ENCODE peak calls at places on chromosomes 3 and 15, in four cellular contexts. X is GM12878, H is WTC11, J is K562. A is an unnamed sample.
A peak's percentile ranks its signal among the peaks of the same experiment; 100 is the strongest.

GRCh38 chr15:60994842-60995495 is 234.1 kb downstream of the RORA start:
- DNase-seq in H (no peak), J (no peak), X (no peak), A (no peak)

GRCh38 chr3:122674339-122674738 is 6.3 kb upstream of the PARP14 start:
- DNase-seq in X (no peak), J (no peak), H (no peak), A (no peak)

GRCh38 chr15:79450648-79451047 is 18.5 kb downstream of the MINAR1 start:
- DNase-seq in H (no peak), X (no peak), J (peak; percentile 14), A (peak; percentile 5)

GRCh38 chr3:182259579-182259978 is 533.7 kb upstream of the ATP11B start:
- DNase-seq in X (no peak), J (no peak), H (peak; percentile 57), A (no peak)

GRCh38 chr3:41075958-41076357 is 123.3 kb upstream of the CTNNB1 start:
- DNase-seq in H (no peak), J (no peak), X (no peak), A (peak; percentile 14)

GRCh38 chr15:58235961-58236360 is 97.8 kb downstream of the AQP9 start:
- DNase-seq in H (no peak), J (no peak), X (no peak), A (no peak)

GRCh38 chr15:31366169-31366734 is 39.6 kb downstream of the KLF13 start:
- DNase-seq in X (no peak), H (no peak), J (peak; percentile 20), A (no peak)

GRCh38 chr15:70741107-70741511 is 22.2 kb downstream of the UACA start:
- DNase-seq in H (no peak), J (no peak), X (no peak), A (peak; percentile 55)

GRCh38 chr15:99721104-99721778 is 12.0 kb downstream of the LYSMD4 start:
- DNase-seq in H (no peak), X (no peak), J (no peak), A (peak; percentile 17)

GRCh38 chr3:114086356-114086755 is 29.8 kb downstream of the QTRT2 start:
- DNase-seq in J (no peak), X (no peak), H (no peak), A (no peak)

GRCh38 chr3:171415070-171415469 is 45.1 kb downstream of the TNIK start:
- DNase-seq in H (no peak), J (no peak), X (no peak), A (no peak)

GRCh38 chr15:101613130-101614000 is 38.8 kb downstream of the TM2D3 start:
- DNase-seq in J (no peak), X (no peak), H (no peak), A (peak; percentile 65)

GRCh38 chr3:71056327-71056726 is 527.2 kb downstream of the FOXP1 start:
- DNase-seq in X (no peak), J (no peak), H (no peak), A (no peak)

GRCh38 chr3:128787256-128788253 is 61.6 kb downstream of the RAB7A start:
- DNase-seq in J (peak; percentile 35), H (peak; percentile 50), X (no peak), A (peak; percentile 12)

DNA sequence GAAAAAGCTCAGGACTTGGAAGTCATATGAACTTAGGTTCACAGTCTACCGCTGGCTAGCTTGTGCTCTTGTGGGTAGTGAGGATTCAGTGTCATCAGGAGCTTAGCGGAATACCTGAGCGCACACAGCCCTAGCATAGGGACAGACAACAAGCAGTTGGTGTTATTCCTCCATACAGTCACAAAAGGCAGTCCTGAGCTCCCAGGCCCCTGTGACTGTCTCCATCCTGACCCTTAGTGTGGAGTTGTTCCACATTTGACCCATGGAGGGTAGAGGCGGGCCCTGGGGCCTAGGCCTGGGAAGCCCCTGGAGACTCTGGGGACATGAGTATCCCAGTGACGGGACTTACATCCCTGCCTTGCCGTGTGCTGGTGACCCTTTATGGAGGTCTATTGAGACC is 131.5 kb upstream of the PLXNA1 start:
- DNase-seq in X (no peak), H (no peak), J (no peak), A (peak; percentile 21)
- TF ChIP-seq TCF7 in X (no peak), H (no peak), J (no peak), A (no peak)

GRCh38 chr3:66615643-66616301 is 115.0 kb upstream of the LRIG1 start:
- DNase-seq in J (no peak), X (no peak), H (no peak), A (no peak)
- TF ChIP-seq TCF7 in J (no peak), X (no peak), H (no peak), A (no peak)

GRCh38 chr3:132695422-132695821 is 26.8 kb downstream of the NPHP3 start:
- DNase-seq in X (no peak), J (no peak), H (no peak), A (no peak)

GRCh38 chr3:132690040-132690439 is 29.9 kb downstream of the UBA5 start:
- DNase-seq in H (no peak), J (no peak), X (no peak), A (no peak)

DNA sequence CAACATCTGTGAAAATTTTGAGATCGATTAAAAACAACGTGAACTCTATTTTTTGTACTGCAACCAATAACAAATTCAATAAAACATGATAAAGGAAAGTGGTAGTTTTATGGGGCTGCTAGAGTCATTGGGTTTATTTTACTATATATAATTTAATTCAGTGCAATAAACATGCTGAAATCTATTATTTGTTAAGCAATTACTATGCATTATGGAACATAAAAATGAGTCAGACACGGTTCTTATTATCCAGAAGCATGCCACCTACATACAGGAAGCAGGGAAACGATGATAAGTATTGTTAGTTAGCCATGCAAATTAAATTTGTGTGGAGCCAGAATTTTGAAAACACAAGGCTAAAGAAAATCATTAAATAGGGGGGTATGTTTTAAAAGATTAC is 27.2 kb downstream of the NPHP3 start:
- DNase-seq in J (no peak), H (no peak), X (no peak), A (no peak)
- TF ChIP-seq TCF7 in J (no peak), H (no peak), X (no peak), A (no peak)

GRCh38 chr3:16130066-16130465 is 44.4 kb upstream of the GALNT15 start:
- DNase-seq in J (no peak), X (no peak), H (no peak), A (peak; percentile 68)
- TF ChIP-seq TCF7 in J (no peak), X (no peak), H (no peak), A (no peak)

DNA sequence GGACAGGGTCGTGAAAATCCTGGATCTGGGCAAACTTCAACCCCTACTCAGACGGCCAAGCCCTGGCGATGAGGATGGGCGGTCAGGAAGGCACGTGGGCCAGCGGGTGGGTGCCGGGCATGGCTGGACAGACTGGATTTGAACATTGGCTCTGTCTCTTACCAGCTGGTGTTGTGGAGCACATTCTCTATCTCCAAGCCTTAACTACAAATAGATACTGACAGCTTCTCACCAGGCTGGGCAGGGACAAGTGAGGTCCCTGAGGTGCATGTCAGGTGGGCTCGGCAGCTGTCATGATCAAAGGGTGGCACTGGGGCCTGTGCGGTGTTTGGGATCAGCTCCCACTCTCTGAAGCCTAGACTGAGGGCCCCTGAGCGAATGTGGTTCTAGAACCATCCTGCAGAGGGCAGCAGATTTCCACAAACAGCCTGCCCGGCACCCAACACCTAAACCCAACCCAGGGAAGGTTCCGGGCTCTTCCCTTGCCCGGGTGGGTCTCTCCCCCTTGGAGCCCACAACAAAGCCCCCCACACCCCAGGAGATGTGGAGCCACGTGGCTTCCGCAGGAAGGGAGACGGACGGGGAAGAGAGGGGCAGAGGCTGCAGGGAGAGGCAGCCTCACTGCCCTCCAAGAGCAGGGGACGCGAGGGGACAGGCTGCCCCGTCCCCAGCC is 58.4 kb downstream of the RGMA start:
- DNase-seq in H (peak; percentile 84), X (peak; percentile 7), J (peak; percentile 81), A (peak; percentile 50)
- TF ChIP-seq TCF7 in H (no peak), X (no peak), J (no peak), A (no peak)

DNA sequence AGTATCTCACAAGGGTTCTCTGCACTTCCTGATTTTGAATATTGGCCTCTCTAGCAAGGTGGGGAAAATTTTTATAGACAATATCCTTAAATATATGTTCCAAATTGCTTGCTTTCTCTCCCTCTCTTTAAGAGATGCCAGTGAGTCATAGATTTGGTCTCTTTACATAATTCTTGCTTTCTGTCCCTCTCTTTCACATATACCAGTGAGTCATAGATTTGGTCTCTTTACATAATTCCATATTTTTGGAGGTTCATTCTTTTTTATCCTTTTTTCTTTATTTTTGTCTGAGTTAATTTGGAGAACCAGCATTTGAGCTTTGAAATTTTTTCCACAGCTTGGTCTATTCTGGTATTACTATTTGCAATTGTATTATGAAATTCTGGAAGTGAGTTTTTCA is 77.7 kb upstream of the NUDT16 start:
- DNase-seq in J (no peak), H (no peak), X (no peak), A (no peak)
- TF ChIP-seq TCF7 in J (no peak), H (no peak), X (no peak), A (no peak)

GRCh38 chr15:40118473-40118872 is 9.8 kb upstream of the BMF start:
- DNase-seq in J (no peak), H (no peak), X (no peak), A (no peak)
- TF ChIP-seq TCF7 in J (no peak), H (no peak), X (no peak), A (no peak)

DNA sequence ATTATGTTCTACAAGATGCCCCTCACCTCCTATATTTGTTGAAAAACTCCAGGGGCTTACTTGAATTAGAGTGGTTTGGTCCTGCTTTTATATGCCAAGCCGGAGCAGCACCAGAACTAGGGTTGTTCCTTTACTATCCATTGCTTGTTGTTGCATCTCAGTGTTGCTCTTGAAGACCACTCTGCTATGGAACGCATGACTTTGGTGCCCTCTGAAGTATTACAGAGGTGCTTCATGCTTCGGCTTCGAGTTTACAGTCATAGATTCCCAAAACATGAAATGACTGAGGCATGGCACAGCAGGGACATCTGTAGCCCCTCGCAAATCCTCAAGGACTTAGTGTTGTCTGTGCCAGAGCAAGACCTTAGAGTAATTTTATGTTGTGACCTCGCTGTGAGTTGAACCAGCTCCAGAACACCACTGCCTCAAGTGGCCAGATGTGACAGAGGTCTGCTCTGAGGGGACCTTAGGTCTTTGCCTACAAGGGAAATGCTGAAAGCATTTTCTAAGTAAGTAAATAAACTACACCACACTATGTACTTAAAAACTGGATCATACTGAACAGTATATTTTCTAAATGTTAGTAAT is 67.2 kb upstream of the SIAH2 start:
- DNase-seq in J (peak; percentile 17), X (no peak), H (peak; percentile 19), A (peak; percentile 41)
- TF ChIP-seq TCF7 in J (no peak), X (no peak), H (no peak), A (no peak)

A was measured in HepG2.